ENCODE peak calls at places on chromosome 6, in five cellular contexts. One of them, this sample, is unnamed.

GRCh38 chr6:14094721-14095120 is 22.9 kb upstream of the CD83 start:
- DNase-seq in GM12878: no peak
- DNase-seq in HepG2: no peak
- DNase-seq in K562: no peak
- DNase-seq in H1: no peak
- DNase-seq in this sample: no peak

GRCh38 chr6:109446072-109446471 is 5.5 kb downstream of the SMPD2 start:
- DNase-seq in H1: peak
- DNase-seq in GM12878: no peak
- DNase-seq in HepG2: no peak
- DNase-seq in K562: peak
- DNase-seq in this sample: no peak

GRCh38 chr6:167678102-167679101 is 148.3 kb upstream of the AFDN start:
- DNase-seq in HepG2: peak
- DNase-seq in GM12878: no peak
- DNase-seq in H1: peak
- DNase-seq in K562: no peak
- DNase-seq in this sample: no peak

GRCh38 chr6:24740861-24741260 is 21.9 kb upstream of the C6orf62 start:
- DNase-seq in K562: no peak
- DNase-seq in HepG2: no peak
- DNase-seq in GM12878: no peak
- DNase-seq in H1: no peak
- DNase-seq in this sample: no peak

GRCh38 chr6:148915889-148916288 is 169.1 kb downstream of the UST start:
- DNase-seq in H1: no peak
- DNase-seq in GM12878: no peak
- DNase-seq in HepG2: no peak
- DNase-seq in K562: no peak
- DNase-seq in this sample: no peak

GRCh38 chr6:154488802-154489437 is 21.6 kb downstream of the CNKSR3 start:
- DNase-seq in H1: no peak
- DNase-seq in GM12878: no peak
- DNase-seq in HepG2: no peak
- DNase-seq in K562: no peak
- DNase-seq in this sample: peak

GRCh38 chr6:138255443-138255842 is 37.2 kb upstream of the PBOV1 start:
- DNase-seq in HepG2: no peak
- DNase-seq in K562: no peak
- DNase-seq in GM12878: no peak
- DNase-seq in H1: no peak
- DNase-seq in this sample: no peak

GRCh38 chr6:156848533-156848932 is 71.4 kb downstream of the ARID1B start:
- DNase-seq in K562: peak
- DNase-seq in H1: no peak
- DNase-seq in HepG2: no peak
- DNase-seq in GM12878: no peak
- DNase-seq in this sample: no peak

GRCh38 chr6:73699656-73700055 is 3.7 kb downstream of the CD109 start:
- DNase-seq in K562: no peak
- DNase-seq in HepG2: no peak
- DNase-seq in H1: no peak
- DNase-seq in GM12878: no peak
- DNase-seq in this sample: no peak

GRCh38 chr6:138538390-138539031 is 39.2 kb upstream of the NHSL1 start:
- DNase-seq in H1: no peak
- DNase-seq in HepG2: peak
- DNase-seq in K562: no peak
- DNase-seq in GM12878: no peak
- DNase-seq in this sample: no peak

GRCh38 chr6:121584591-121585369 is 149.3 kb downstream of the GJA1 start:
- DNase-seq in HepG2: no peak
- DNase-seq in K562: no peak
- DNase-seq in H1: no peak
- DNase-seq in GM12878: no peak
- DNase-seq in this sample: no peak

GRCh38 chr6:139588734-139589418 is 214.4 kb upstream of the CITED2 start:
- DNase-seq in H1: no peak
- DNase-seq in GM12878: no peak
- DNase-seq in HepG2: peak
- DNase-seq in K562: no peak
- DNase-seq in this sample: no peak

GRCh38 chr6:43200541-43200940 is 18.5 kb downstream of the CUL9 start:
- DNase-seq in H1: no peak
- DNase-seq in GM12878: no peak
- DNase-seq in K562: no peak
- DNase-seq in HepG2: no peak
- DNase-seq in this sample: no peak

GRCh38 chr6:76416821-76417605 is 344.6 kb upstream of the IMPG1 start:
- DNase-seq in HepG2: no peak
- DNase-seq in H1: no peak
- DNase-seq in K562: no peak
- DNase-seq in GM12878: no peak
- DNase-seq in this sample: no peak

GRCh38 chr6:136438445-136438844 is 111.8 kb downstream of the MAP7 start:
- DNase-seq in HepG2: no peak
- DNase-seq in H1: no peak
- DNase-seq in K562: no peak
- DNase-seq in GM12878: no peak
- DNase-seq in this sample: no peak

GRCh38 chr6:2157441-2158127 is 87.8 kb downstream of the GMDS start:
- DNase-seq in GM12878: peak
- DNase-seq in K562: no peak
- DNase-seq in H1: no peak
- DNase-seq in HepG2: peak
- DNase-seq in this sample: peak
- TF ChIP-seq SRF in GM12878: no peak
- TF ChIP-seq SRF in K562: no peak
- TF ChIP-seq SRF in H1: no peak
- TF ChIP-seq SRF in HepG2: no peak
- TF ChIP-seq SRF in this sample: no peak

DNA sequence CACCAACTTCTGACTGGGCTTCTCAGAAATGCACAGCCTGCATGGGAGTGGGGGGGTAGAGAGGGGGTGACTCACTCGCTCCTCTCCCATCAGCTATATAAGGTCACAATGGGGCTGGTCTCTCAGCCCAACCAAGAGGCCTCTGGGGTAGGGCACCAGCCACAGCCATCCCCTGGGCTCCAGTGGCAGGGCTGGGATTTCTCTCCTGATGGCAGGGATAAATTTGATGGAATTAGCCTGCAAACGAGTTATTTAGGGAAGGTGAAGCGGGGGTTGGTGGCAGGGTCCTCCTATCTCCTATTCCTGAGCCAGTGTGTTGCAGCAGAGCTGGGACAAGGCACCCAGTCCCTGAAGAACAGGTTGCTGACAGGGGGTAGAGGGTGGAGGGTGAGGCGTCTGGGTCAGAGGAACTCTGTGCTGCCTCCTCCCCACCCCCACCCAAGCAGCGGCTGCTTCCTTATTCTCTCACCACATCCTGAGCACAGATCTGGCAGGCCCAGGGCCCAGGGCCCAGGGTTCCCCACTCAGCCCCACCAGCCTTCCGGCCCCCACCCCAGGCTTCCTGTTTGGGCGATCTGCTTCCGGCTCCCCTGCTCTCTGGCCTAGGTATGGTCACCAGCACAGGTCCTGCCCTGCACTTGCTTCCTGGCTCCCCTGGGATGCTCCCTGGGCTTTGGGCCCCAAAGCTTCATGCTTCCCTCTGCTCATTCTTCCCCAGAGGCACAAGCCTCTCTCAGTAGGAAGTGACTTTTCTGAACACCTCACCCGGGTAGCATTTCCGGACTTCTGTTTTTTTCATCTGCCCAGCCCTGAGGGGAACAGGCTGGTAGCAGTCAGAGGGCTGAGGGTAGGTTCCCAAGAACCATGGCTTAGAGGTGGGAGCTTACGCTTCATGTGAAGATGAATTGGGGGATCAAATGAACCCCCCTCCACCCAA is 4.0 kb downstream of the PPP1R18 start:
- DNase-seq in K562: peak
- DNase-seq in GM12878: peak
- DNase-seq in HepG2: peak
- DNase-seq in H1: no peak
- DNase-seq in this sample: no peak
- H3K9ac ChIP-seq in K562: peak
- H3K9ac ChIP-seq in GM12878: peak
- H3K9ac ChIP-seq in HepG2: peak
- H3K9ac ChIP-seq in H1: no peak
- H3K9ac ChIP-seq in this sample: peak

GRCh38 chr6:41704028-41704427 is 31.4 kb downstream of the TFEB start:
- DNase-seq in GM12878: no peak
- DNase-seq in H1: no peak
- DNase-seq in K562: peak
- DNase-seq in HepG2: no peak
- DNase-seq in this sample: no peak

GRCh38 chr6:41705996-41706835 is 29.2 kb downstream of the TFEB start:
- DNase-seq in K562: peak
- DNase-seq in GM12878: peak
- DNase-seq in HepG2: peak
- DNase-seq in H1: peak
- DNase-seq in this sample: no peak

GRCh38 chr6:41702771-41703494 is 32.5 kb downstream of the TFEB start:
- DNase-seq in H1: no peak
- DNase-seq in HepG2: no peak
- DNase-seq in K562: no peak
- DNase-seq in GM12878: no peak
- DNase-seq in this sample: no peak

GRCh38 chr6:41705329-41705995 is 29.9 kb downstream of the TFEB start:
- DNase-seq in H1: no peak
- DNase-seq in HepG2: no peak
- DNase-seq in K562: no peak
- DNase-seq in GM12878: no peak
- DNase-seq in this sample: no peak

DNA sequence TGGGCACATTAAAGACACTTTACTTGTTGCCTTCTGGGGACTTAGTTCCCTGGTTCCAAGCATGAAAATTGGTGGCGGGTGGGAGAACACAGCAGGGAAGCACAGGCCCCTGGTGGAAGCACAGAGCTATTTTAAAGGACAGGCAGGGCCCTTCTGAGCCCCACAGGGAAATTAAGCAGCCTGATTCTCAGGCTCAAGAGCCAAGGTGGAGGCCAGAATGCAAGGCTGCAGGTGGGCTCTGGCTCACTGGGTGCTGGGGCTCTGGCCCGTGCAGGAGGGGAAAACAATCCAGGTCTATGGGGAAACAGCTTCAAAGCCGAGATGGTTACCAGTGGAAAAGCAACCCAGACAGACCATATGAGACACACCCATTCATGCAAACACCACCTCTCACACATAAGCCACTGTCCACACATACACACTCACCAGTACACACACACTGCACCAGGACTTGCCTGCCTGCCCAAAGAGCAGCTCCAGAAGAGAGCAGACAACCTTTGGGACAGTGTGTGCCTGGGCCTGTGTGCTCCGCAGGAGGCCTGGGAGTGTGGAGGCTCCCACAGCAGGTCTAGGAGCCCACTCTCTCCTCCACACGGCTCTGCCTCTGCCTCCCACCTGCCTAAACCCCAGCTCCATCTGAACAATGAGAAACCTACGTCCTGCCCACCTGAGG is 30.6 kb downstream of the TFEB start:
- DNase-seq in HepG2: no peak
- DNase-seq in GM12878: no peak
- DNase-seq in K562: no peak
- DNase-seq in H1: no peak
- DNase-seq in this sample: no peak
- H3K4me3 ChIP-seq in HepG2: no peak
- H3K4me3 ChIP-seq in GM12878: peak
- H3K4me3 ChIP-seq in K562: no peak
- H3K4me3 ChIP-seq in H1: no peak
- H3K4me3 ChIP-seq in this sample: no peak

DNA sequence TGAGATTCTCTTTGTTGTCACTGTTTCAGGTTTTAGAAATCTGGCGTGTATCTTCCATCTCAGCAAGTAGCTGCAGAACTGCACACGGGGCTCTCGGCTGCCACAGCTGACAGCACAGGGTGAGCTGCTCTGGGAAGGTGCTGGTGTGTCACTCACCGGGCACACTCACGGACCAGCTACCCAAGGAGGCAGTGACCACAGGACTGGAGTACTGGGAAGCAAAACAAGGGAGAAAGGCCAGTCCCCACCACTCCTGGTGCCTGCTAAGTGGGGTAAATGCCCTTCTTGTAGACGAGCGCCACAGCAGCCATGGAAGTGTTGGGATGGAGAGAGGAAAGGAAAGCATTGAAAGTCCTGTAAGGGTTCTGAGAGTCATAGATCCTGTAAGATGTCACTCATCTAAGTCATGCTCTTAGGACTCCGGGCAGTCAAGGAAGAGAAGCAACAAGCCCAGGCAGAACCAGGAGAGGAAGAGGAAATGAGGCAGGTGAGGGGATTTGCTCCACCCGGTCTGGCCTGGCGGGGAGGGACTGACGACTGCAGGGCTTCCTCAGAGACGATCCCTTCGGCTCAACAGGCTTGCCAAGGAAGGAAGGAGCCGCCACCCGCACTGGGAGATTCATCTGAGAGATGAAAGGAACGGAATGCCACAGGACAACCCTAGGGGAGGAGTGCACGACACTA is 48.1 kb downstream of the PRDM1 start:
- DNase-seq in HepG2: no peak
- DNase-seq in H1: no peak
- DNase-seq in GM12878: no peak
- DNase-seq in K562: no peak
- DNase-seq in this sample: no peak
- TF ChIP-seq SRF in HepG2: no peak
- TF ChIP-seq SRF in H1: no peak
- TF ChIP-seq SRF in GM12878: no peak
- TF ChIP-seq SRF in K562: no peak
- TF ChIP-seq SRF in this sample: no peak

GRCh38 chr6:158033077-158033750 is 51.6 kb downstream of the SYNJ2 start:
- DNase-seq in H1: no peak
- DNase-seq in K562: no peak
- DNase-seq in GM12878: no peak
- DNase-seq in HepG2: no peak
- DNase-seq in this sample: no peak

GRCh38 chr6:158031445-158032353 is 50.0 kb downstream of the SYNJ2 start:
- DNase-seq in GM12878: no peak
- DNase-seq in K562: peak
- DNase-seq in H1: no peak
- DNase-seq in HepG2: no peak
- DNase-seq in this sample: peak

GRCh38 chr6:158032354-158032733 is 50.7 kb downstream of the SYNJ2 start:
- DNase-seq in H1: no peak
- DNase-seq in HepG2: no peak
- DNase-seq in K562: no peak
- DNase-seq in GM12878: no peak
- DNase-seq in this sample: no peak

GRCh38 chr6:158029668-158030230 is 48.1 kb downstream of the SYNJ2 start:
- DNase-seq in GM12878: no peak
- DNase-seq in HepG2: no peak
- DNase-seq in K562: no peak
- DNase-seq in H1: no peak
- DNase-seq in this sample: no peak

DNA sequence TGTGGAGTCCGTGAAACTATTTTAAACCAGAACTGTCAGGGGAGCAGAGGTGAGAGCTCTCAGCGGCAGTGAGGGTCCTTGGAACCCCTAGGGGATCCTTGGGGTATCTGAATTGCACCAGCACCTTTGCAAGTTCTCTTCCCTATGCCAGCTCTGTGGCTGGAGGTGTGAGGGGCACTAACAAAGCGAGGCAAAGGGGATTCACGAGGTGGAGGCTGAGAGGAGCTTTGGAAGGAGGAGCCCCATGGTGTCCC is 49.5 kb downstream of the SYNJ2 start:
- DNase-seq in K562: no peak
- DNase-seq in H1: no peak
- DNase-seq in GM12878: no peak
- DNase-seq in HepG2: no peak
- DNase-seq in this sample: no peak
- H3K9ac ChIP-seq in K562: peak
- H3K9ac ChIP-seq in H1: no peak
- H3K9ac ChIP-seq in GM12878: no peak
- H3K9ac ChIP-seq in HepG2: no peak
- H3K9ac ChIP-seq in this sample: peak

GRCh38 chr6:27829453-27830211 is 82.6 kb downstream of the OR2B2 start:
- DNase-seq in H1: no peak
- DNase-seq in K562: peak
- DNase-seq in GM12878: no peak
- DNase-seq in HepG2: peak
- DNase-seq in this sample: no peak
- H3K4me3 ChIP-seq in H1: peak
- H3K4me3 ChIP-seq in K562: peak
- H3K4me3 ChIP-seq in GM12878: peak
- H3K4me3 ChIP-seq in HepG2: peak
- H3K4me3 ChIP-seq in this sample: peak

This sample was measured in HCT116.